ENCODE peak calls at places on chromosomes 16 and 17, in nine cellular contexts. One of them, this sample, is unnamed.
A peak's percentile ranks its signal among the peaks of the same experiment; 100 is the strongest.

GRCh38 chr16:2468142-2468724 is 2.9 kb upstream of the NTN3 start:
- DNase-seq in MCF 10A: peak; percentile 74
- DNase-seq in RWPE1: peak; percentile 81
- DNase-seq in substantia nigra: no peak
- DNase-seq in fibroblast of gingiva: no peak
- DNase-seq in smooth muscle cell of the brain vasculature: no peak
- DNase-seq in RKO: no peak
- DNase-seq in LoVo: no peak
- DNase-seq in fibroblast of villous mesenchyme: peak; percentile 19
- DNase-seq in this sample: no peak

GRCh38 chr17:37743875-37744632 is 805 bp downstream of the HNF1B start:
- DNase-seq in MCF 10A: no peak
- DNase-seq in RWPE1: no peak
- DNase-seq in substantia nigra: no peak
- DNase-seq in fibroblast of gingiva: no peak
- DNase-seq in smooth muscle cell of the brain vasculature: no peak
- DNase-seq in RKO: no peak
- DNase-seq in LoVo: no peak
- DNase-seq in fibroblast of villous mesenchyme: no peak
- DNase-seq in this sample: no peak

GRCh38 chr16:79013004-79013403 is 587.5 kb downstream of the MAF start:
- DNase-seq in MCF 10A: no peak
- DNase-seq in RWPE1: no peak
- DNase-seq in substantia nigra: no peak
- DNase-seq in fibroblast of gingiva: no peak
- DNase-seq in smooth muscle cell of the brain vasculature: no peak
- DNase-seq in RKO: no peak
- DNase-seq in LoVo: no peak
- DNase-seq in fibroblast of villous mesenchyme: no peak
- DNase-seq in this sample: no peak

GRCh38 chr16:55393976-55394375 is 70.0 kb downstream of the IRX6 start:
- DNase-seq in MCF 10A: no peak
- DNase-seq in RWPE1: no peak
- DNase-seq in substantia nigra: no peak
- DNase-seq in fibroblast of gingiva: no peak
- DNase-seq in smooth muscle cell of the brain vasculature: no peak
- DNase-seq in RKO: no peak
- DNase-seq in LoVo: no peak
- DNase-seq in fibroblast of villous mesenchyme: no peak
- DNase-seq in this sample: no peak

GRCh38 chr16:9976641-9977040 is 205.6 kb downstream of the GRIN2A start:
- DNase-seq in MCF 10A: no peak
- DNase-seq in RWPE1: no peak
- DNase-seq in substantia nigra: peak; percentile 27
- DNase-seq in fibroblast of gingiva: no peak
- DNase-seq in smooth muscle cell of the brain vasculature: no peak
- DNase-seq in RKO: no peak
- DNase-seq in LoVo: no peak
- DNase-seq in fibroblast of villous mesenchyme: no peak
- DNase-seq in this sample: no peak

GRCh38 chr16:76235025-76235424 is 42.2 kb upstream of the CNTNAP4 start:
- DNase-seq in MCF 10A: no peak
- DNase-seq in RWPE1: no peak
- DNase-seq in substantia nigra: no peak
- DNase-seq in fibroblast of gingiva: no peak
- DNase-seq in smooth muscle cell of the brain vasculature: no peak
- DNase-seq in RKO: no peak
- DNase-seq in LoVo: no peak
- DNase-seq in fibroblast of villous mesenchyme: no peak
- DNase-seq in this sample: no peak

GRCh38 chr17:68197997-68198930 is 49.6 kb upstream of the AMZ2 start:
- DNase-seq in MCF 10A: no peak
- DNase-seq in RWPE1: peak; percentile 49
- DNase-seq in substantia nigra: no peak
- DNase-seq in fibroblast of gingiva: no peak
- DNase-seq in smooth muscle cell of the brain vasculature: no peak
- DNase-seq in RKO: no peak
- DNase-seq in LoVo: no peak
- DNase-seq in fibroblast of villous mesenchyme: no peak
- DNase-seq in this sample: no peak

GRCh38 chr16:80387308-80387921 is 153.4 kb upstream of the DYNLRB2 start:
- DNase-seq in MCF 10A: no peak
- DNase-seq in RWPE1: no peak
- DNase-seq in substantia nigra: no peak
- DNase-seq in fibroblast of gingiva: no peak
- DNase-seq in smooth muscle cell of the brain vasculature: no peak
- DNase-seq in RKO: no peak
- DNase-seq in LoVo: no peak
- DNase-seq in fibroblast of villous mesenchyme: no peak
- DNase-seq in this sample: no peak

GRCh38 chr17:50871369-50871768 is 5.2 kb upstream of the TOB1 start:
- DNase-seq in MCF 10A: no peak
- DNase-seq in RWPE1: no peak
- DNase-seq in substantia nigra: no peak
- DNase-seq in fibroblast of gingiva: no peak
- DNase-seq in smooth muscle cell of the brain vasculature: no peak
- DNase-seq in RKO: no peak
- DNase-seq in LoVo: no peak
- DNase-seq in fibroblast of villous mesenchyme: no peak
- DNase-seq in this sample: no peak

GRCh38 chr16:19528666-19529065 is 4.9 kb downstream of the CCP110 start:
- DNase-seq in MCF 10A: no peak
- DNase-seq in RWPE1: no peak
- DNase-seq in substantia nigra: no peak
- DNase-seq in fibroblast of gingiva: no peak
- DNase-seq in smooth muscle cell of the brain vasculature: no peak
- DNase-seq in RKO: no peak
- DNase-seq in LoVo: no peak
- DNase-seq in fibroblast of villous mesenchyme: no peak
- DNase-seq in this sample: no peak

GRCh38 chr17:49358638-49359247 is 3.3 kb downstream of the ZNF652 start:
- DNase-seq in MCF 10A: no peak
- DNase-seq in RWPE1: no peak
- DNase-seq in substantia nigra: no peak
- DNase-seq in fibroblast of gingiva: no peak
- DNase-seq in smooth muscle cell of the brain vasculature: no peak
- DNase-seq in RKO: no peak
- DNase-seq in LoVo: no peak
- DNase-seq in fibroblast of villous mesenchyme: no peak
- DNase-seq in this sample: no peak

GRCh38 chr16:4293822-4294457 is 21.1 kb upstream of the TFAP4 start:
- DNase-seq in MCF 10A: peak; percentile 57
- DNase-seq in RWPE1: no peak
- DNase-seq in substantia nigra: no peak
- DNase-seq in fibroblast of gingiva: peak; percentile 79
- DNase-seq in smooth muscle cell of the brain vasculature: no peak
- DNase-seq in RKO: no peak
- DNase-seq in LoVo: no peak
- DNase-seq in fibroblast of villous mesenchyme: peak; percentile 84
- DNase-seq in this sample: no peak